ENCODE peak calls at places on chromosomes 11 and 22, in six cellular contexts. T is head of caudate nucleus; M is EH; G is psoas muscle; S is naive thymus-derived CD8-positive, alpha-beta T cell; I is stimulated activated CD4-positive, alpha-beta T cell treated with anti-CD3 and anti-CD28 coated beads, Interleukin-2, amount 100 ng/mL, for 48 hours. B is an unnamed sample.

GRCh38 chr11:35065566-35065965 is 73.4 kb upstream of the CD44 start:
- DNase-seq in M (peak; percentile 87), G (no peak), S (no peak), T (no peak), I (no peak), B (no peak)

GRCh38 chr11:62770778-62771143 is 435 bp upstream of the TAF6L start:
- DNase-seq in I (no peak), S (no peak), T (peak; percentile 61), M (no peak), G (peak; percentile 63), B (no peak)

GRCh38 chr22:41305646-41306045 is 4.3 kb downstream of the ZC3H7B start:
- DNase-seq in G (peak; percentile 75), I (no peak), M (peak; percentile 92), T (no peak), S (no peak), B (no peak)

GRCh38 chr11:518463-519202 is 11.6 kb upstream of the RNH1 start:
- DNase-seq in G (peak; percentile 98), S (peak; percentile 89), M (peak; percentile 99), T (peak; percentile 85), I (peak; percentile 98), B (no peak)

GRCh38 chr11:86818466-86819282 is 18.3 kb downstream of the PRSS23 start:
- DNase-seq in M (peak; percentile 80), I (no peak), G (no peak), T (no peak), S (peak; percentile 40), B (no peak)

GRCh38 chr22:26182723-26183122 is 13.5 kb downstream of the SEZ6L start:
- DNase-seq in I (no peak), M (no peak), T (no peak), S (no peak), G (no peak), B (no peak)

GRCh38 chr22:43244385-43244784 is 57.5 kb upstream of the TTLL12 start:
- DNase-seq in G (no peak), S (no peak), T (no peak), M (no peak), I (no peak), B (no peak)

GRCh38 chr11:64384981-64385952 is 26.3 kb downstream of the RPS6KA4 start:
- DNase-seq in T (no peak), M (peak; percentile 15), I (no peak), S (no peak), G (no peak), B (no peak)

GRCh38 chr11:30488304-30488998 is 97.7 kb downstream of the MPPED2 start:
- DNase-seq in M (peak; percentile 11), G (no peak), T (no peak), I (no peak), S (no peak), B (no peak)

GRCh38 chr11:121687961-121688566 is 235.3 kb upstream of the SORL1-AS1 start:
- DNase-seq in S (no peak), T (no peak), G (no peak), I (no peak), M (peak; percentile 68), B (no peak)

GRCh38 chr11:129143335-129143734 is 48.8 kb downstream of the ARHGAP32 start:
- DNase-seq in T (peak; percentile 29), S (no peak), G (peak; percentile 83), M (peak; percentile 99), I (no peak), B (no peak)

GRCh38 chr11:7513210-7514098 is at the start of gene PPFIBP2:
- DNase-seq in S (peak; percentile 89), M (peak; percentile 65), I (peak; percentile 82), G (peak; percentile 91), T (peak; percentile 89), B (peak; percentile 72)

GRCh38 chr11:30960387-30960992 is 374.3 kb upstream of the MPPED2 start:
- DNase-seq in T (peak; percentile 42), M (peak; percentile 5), I (no peak), S (no peak), G (no peak), B (no peak)

GRCh38 chr22:22698263-22698750 is 53.9 kb downstream of the GGTLC2 start:
- DNase-seq in M (no peak), T (no peak), I (no peak), S (no peak), G (no peak), B (no peak)

GRCh38 chr22:42397332-42398246 is 34.6 kb downstream of the NFAM1 start:
- DNase-seq in T (no peak), G (no peak), I (no peak), M (no peak), S (no peak), B (no peak)

GRCh38 chr11:110472858-110473257 is 43.1 kb downstream of the FDX1 start:
- DNase-seq in T (no peak), G (no peak), M (peak; percentile 34), S (no peak), I (no peak), B (no peak)

GRCh38 chr11:73308003-73308962 is at the start of gene ARHGEF17:
- DNase-seq in I (peak; percentile 18), G (peak; percentile 82), M (peak; percentile 88), T (peak; percentile 75), S (peak; percentile 58), B (peak; percentile 43)

GRCh38 chr11:30487200-30487898 is 98.8 kb downstream of the MPPED2 start:
- DNase-seq in G (no peak), M (no peak), I (no peak), T (no peak), S (no peak), B (no peak)

GRCh38 chr11:9787981-9788521 is 124.2 kb downstream of the SWAP70 start:
- DNase-seq in M (peak; percentile 95), T (no peak), G (peak; percentile 74), S (no peak), I (no peak), B (no peak)

GRCh38 chr22:47126344-47126811 is 363.9 kb downstream of the TBC1D22A start:
- DNase-seq in I (no peak), G (no peak), M (no peak), T (no peak), S (no peak), B (no peak)

GRCh38 chr11:17753153-17753552 is 18.6 kb downstream of the KCNC1 start:
- DNase-seq in S (no peak), G (peak; percentile 80), M (no peak), I (no peak), T (no peak), B (no peak)

GRCh38 chr11:108698844-108699642 is 34.2 kb downstream of the DDX10 start:
- DNase-seq in S (no peak), I (no peak), G (no peak), M (no peak), T (no peak), B (no peak)

GRCh38 chr22:37747715-37748100 is 50.9 kb downstream of the TRIOBP start:
- DNase-seq in S (no peak), T (no peak), M (peak; percentile 34), G (no peak), I (no peak), B (no peak)

GRCh38 chr11:116602637-116602942 is 170.2 kb downstream of the BUD13 start:
- DNase-seq in T (no peak), S (no peak), I (no peak), G (no peak), M (no peak), B (no peak)

GRCh38 chr11:110921742-110922200 is 209.5 kb upstream of the ARHGAP20 start:
- DNase-seq in S (no peak), G (no peak), M (peak; percentile 31), T (no peak), I (no peak), B (no peak)

GRCh38 chr11:72573380-72573949 is 100.8 kb downstream of the PDE2A start:
- DNase-seq in I (peak; percentile 28), T (peak; percentile 45), M (peak; percentile 43), S (no peak), G (no peak), B (no peak)

GRCh38 chr11:74749127-74749964 is 697 bp downstream of the RNF169 start:
- DNase-seq in G (peak; percentile 73), M (peak; percentile 43), S (no peak), T (peak; percentile 35), I (peak; percentile 42), B (peak; percentile 11)

GRCh38 chr11:36363361-36364272 is 67.5 kb downstream of the PRR5L start:
- DNase-seq in M (peak; percentile 26), G (no peak), T (no peak), S (no peak), I (no peak), B (no peak)

GRCh38 chr22:22019659-22020424 is 37.3 kb upstream of the TOP3B start:
- DNase-seq in I (no peak), M (no peak), S (no peak), G (no peak), T (no peak), B (no peak)

GRCh38 chr11:126115820-126116319 is 53.2 kb upstream of the CDON start:
- DNase-seq in T (no peak), I (no peak), M (peak; percentile 84), S (no peak), G (peak; percentile 71), B (no peak)

GRCh38 chr22:33519140-33519973 is 400.9 kb downstream of the LARGE1 start:
- DNase-seq in S (no peak), G (no peak), M (peak; percentile 53), T (peak; percentile 61), I (peak; percentile 0), B (no peak)

GRCh38 chr11:116930177-116930576 is 92.8 kb upstream of the APOA1 start:
- DNase-seq in G (no peak), S (peak; percentile 46), M (no peak), I (peak; percentile 11), T (no peak), B (no peak)

GRCh38 chr11:46315033-46315738 is 32.1 kb upstream of the DGKZ start:
- DNase-seq in T (peak; percentile 77), G (peak; percentile 73), I (peak; percentile 78), M (peak; percentile 81), S (peak; percentile 80), B (peak; percentile 71)

GRCh38 chr11:114556135-114556534 is 3.5 kb downstream of the NXPE1 start:
- DNase-seq in S (no peak), T (no peak), G (no peak), I (no peak), M (no peak), B (no peak)

GRCh38 chr11:66592457-66593302 is at the start of the genes CCDC87 and CCS:
- DNase-seq in M (peak; percentile 96), I (peak; percentile 97), G (peak; percentile 99), T (peak; percentile 98), S (peak; percentile 94), B (peak; percentile 98)

GRCh38 chr11:110858556-110858921 is 146.3 kb upstream of the ARHGAP20 start:
- DNase-seq in G (peak; percentile 82), M (no peak), I (no peak), S (no peak), T (no peak), B (no peak)